ENCODE peak calls at places on chromosomes 3 and 15, in four cellular contexts. L is hypothalamus, O is COR-L47, T is cardiac muscle cell. X is an unnamed sample.
A peak's percentile ranks its signal among the peaks of the same experiment; 100 is the strongest.

GRCh38 chr15:31236184-31237041 is 90.2 kb upstream of the KLF13 start:
- DNase-seq in L (peak; percentile 7), T (peak; percentile 18), O (peak; percentile 98), X (peak; percentile 93)

GRCh38 chr15:80694624-80695098 is 449 bp upstream of the ABHD17C start:
- DNase-seq in L (no peak), T (peak; percentile 18), O (no peak), X (no peak)

GRCh38 chr15:77044228-77045042 is 26.5 kb downstream of the TSPAN3 start:
- DNase-seq in O (no peak), L (no peak), T (no peak), X (no peak)

GRCh38 chr3:147881933-147882332 is 472.8 kb downstream of the ZIC1 start:
- DNase-seq in T (no peak), O (no peak), L (no peak), X (no peak)

GRCh38 chr3:32177702-32178198 is 60.7 kb upstream of the CMTM8 start:
- DNase-seq in L (no peak), T (peak; percentile 88), O (peak; percentile 70), X (peak; percentile 73)

GRCh38 chr15:67967871-67968423 is 86.2 kb upstream of the PIAS1 start:
- DNase-seq in L (peak; percentile 11), O (peak; percentile 72), T (peak; percentile 81), X (peak; percentile 71)

GRCh38 chr3:170553788-170554620 is 31.9 kb downstream of the SLC7A14 start:
- DNase-seq in L (no peak), O (no peak), T (no peak), X (no peak)

GRCh38 chr3:117756580-117756979 is 1047.0 kb downstream of the TUSC7 start:
- DNase-seq in O (no peak), T (no peak), L (no peak), X (no peak)

GRCh38 chr3:187247398-187247797 is 44.1 kb downstream of the MASP1 start:
- DNase-seq in L (no peak), T (no peak), O (no peak), X (no peak)

GRCh38 chr3:188272481-188273372 is 118.8 kb downstream of the LPP start:
- DNase-seq in L (no peak), O (no peak), T (no peak), X (no peak)

GRCh38 chr3:67648701-67649100 is 5.7 kb downstream of the SUCLG2 start:
- DNase-seq in O (no peak), L (no peak), T (no peak), X (no peak)

GRCh38 chr15:90261811-90262210 is 3.7 kb upstream of the NGRN start:
- DNase-seq in T (no peak), L (no peak), O (no peak), X (no peak)

GRCh38 chr15:42457445-42458442 is 33.2 kb downstream of the ZNF106 start:
- DNase-seq in L (peak; percentile 2), T (peak; percentile 93), O (no peak), X (no peak)

GRCh38 chr3:165683947-165684346 is 153.3 kb downstream of the BCHE start:
- DNase-seq in L (no peak), O (no peak), T (no peak), X (no peak)

GRCh38 chr3:187136936-187137335 is 2.4 kb downstream of the RPL39L start:
- DNase-seq in T (no peak), O (no peak), L (no peak), X (no peak)

GRCh38 chr15:58471341-58471740 is 39.5 kb downstream of the LIPC start:
- DNase-seq in O (no peak), T (no peak), L (no peak), X (no peak)

GRCh38 chr15:36742696-36743095 is 163.3 kb downstream of the CDIN1 start:
- DNase-seq in T (no peak), O (no peak), L (no peak), X (no peak)

GRCh38 chr3:109152326-109152725 is 15.8 kb downstream of the C3orf85 start:
- DNase-seq in O (no peak), T (no peak), L (no peak), X (no peak)

GRCh38 chr3:125055913-125056705 is at the start of gene HEG1:
- DNase-seq in T (peak; percentile 90), L (peak; percentile 57), O (peak; percentile 47), X (peak; percentile 17)

GRCh38 chr3:183937601-183938286 is 53.1 kb upstream of the PARL start:
- DNase-seq in T (no peak), O (no peak), L (no peak), X (no peak)

GRCh38 chr3:154921351-154921750 is 158.8 kb upstream of the MME start:
- DNase-seq in T (no peak), L (no peak), O (no peak), X (no peak)

GRCh38 chr3:88997276-88997675 is 110.1 kb upstream of the EPHA3 start:
- DNase-seq in L (no peak), T (no peak), O (no peak), X (no peak)

GRCh38 chr3:173553635-173554280 is 156.2 kb downstream of the NLGN1 start:
- DNase-seq in O (peak; percentile 74), L (no peak), T (peak; percentile 62), X (peak; percentile 42)

GRCh38 chr3:59277201-59277600 is 227.4 kb upstream of the CFAP20DC start:
- DNase-seq in O (no peak), T (no peak), L (no peak), X (no peak)

GRCh38 chr3:190534386-190534785 is 20.5 kb downstream of the IL1RAP start:
- DNase-seq in T (no peak), O (no peak), L (no peak), X (no peak)

GRCh38 chr15:68232937-68233336 is 3.4 kb upstream of the CLN6 start:
- DNase-seq in O (no peak), T (no peak), L (no peak), X (no peak)

GRCh38 chr3:45639044-45639392 is 44.5 kb downstream of the LIMD1 start:
- DNase-seq in T (no peak), L (no peak), O (no peak), X (no peak)

GRCh38 chr3:49135499-49135898 is 2.6 kb upstream of the LAMB2 start:
- DNase-seq in O (no peak), T (no peak), L (no peak), X (no peak)

GRCh38 chr15:22967084-22967770 is 12.9 kb downstream of the CYFIP1 start:
- DNase-seq in L (no peak), O (no peak), T (no peak), X (no peak)

GRCh38 chr3:45011756-45012441 is 14.2 kb upstream of the CLEC3B start:
- DNase-seq in L (no peak), T (no peak), O (no peak), X (no peak)